ENCODE peak calls at places on chromosomes 2 and 18, in ten cellular contexts. One of them, this sample, is unnamed.

GRCh38 chr2:33512112-33512511 is 35.7 kb downstream of the RASGRP3 start:
- DNase-seq in A549: no peak
- DNase-seq in NB4: no peak
- DNase-seq in IMR-90: no peak
- DNase-seq in gastrocnemius medialis: no peak
- DNase-seq in uterus: no peak
- DNase-seq in sigmoid colon: no peak
- DNase-seq in heart left ventricle: no peak
- DNase-seq in tibial nerve: no peak
- DNase-seq in HCT116: no peak
- DNase-seq in this sample: no peak

GRCh38 chr2:196230051-196230450 is 58.7 kb upstream of the STK17B start:
- DNase-seq in gastrocnemius medialis: no peak
- DNase-seq in heart left ventricle: no peak
- DNase-seq in sigmoid colon: no peak
- DNase-seq in uterus: no peak
- DNase-seq in A549: no peak
- DNase-seq in HCT116: no peak
- DNase-seq in NB4: no peak
- DNase-seq in IMR-90: no peak
- DNase-seq in tibial nerve: no peak
- DNase-seq in this sample: no peak

GRCh38 chr2:173150087-173150486 is 74.4 kb downstream of the MAP3K20 start:
- DNase-seq in HCT116: no peak
- DNase-seq in A549: no peak
- DNase-seq in tibial nerve: no peak
- DNase-seq in heart left ventricle: no peak
- DNase-seq in NB4: no peak
- DNase-seq in gastrocnemius medialis: no peak
- DNase-seq in sigmoid colon: no peak
- DNase-seq in uterus: no peak
- DNase-seq in IMR-90: peak; percentile 76
- DNase-seq in this sample: no peak

GRCh38 chr18:35267161-35267651 is 22.8 kb downstream of the ZSCAN30 start:
- DNase-seq in sigmoid colon: peak; percentile 93
- DNase-seq in tibial nerve: peak; percentile 39
- DNase-seq in NB4: no peak
- DNase-seq in gastrocnemius medialis: peak; percentile 52
- DNase-seq in uterus: peak; percentile 78
- DNase-seq in HCT116: no peak
- DNase-seq in heart left ventricle: peak; percentile 89
- DNase-seq in IMR-90: no peak
- DNase-seq in A549: no peak
- DNase-seq in this sample: peak; percentile 84

GRCh38 chr2:166106431-166107015 is 21.3 kb downstream of the SCN1A start:
- DNase-seq in IMR-90: peak; percentile 23
- DNase-seq in uterus: no peak
- DNase-seq in heart left ventricle: no peak
- DNase-seq in NB4: peak; percentile 58
- DNase-seq in gastrocnemius medialis: no peak
- DNase-seq in tibial nerve: no peak
- DNase-seq in A549: peak; percentile 26
- DNase-seq in HCT116: no peak
- DNase-seq in sigmoid colon: no peak
- DNase-seq in this sample: peak; percentile 4

GRCh38 chr2:29617351-29617750 is 304.0 kb downstream of the ALK start:
- DNase-seq in A549: no peak
- DNase-seq in HCT116: no peak
- DNase-seq in uterus: no peak
- DNase-seq in NB4: no peak
- DNase-seq in IMR-90: no peak
- DNase-seq in sigmoid colon: no peak
- DNase-seq in tibial nerve: no peak
- DNase-seq in gastrocnemius medialis: no peak
- DNase-seq in heart left ventricle: no peak
- DNase-seq in this sample: no peak

GRCh38 chr2:158926478-158926948 is 41.9 kb upstream of the TANC1 start:
- DNase-seq in IMR-90: peak; percentile 78
- DNase-seq in A549: peak; percentile 63
- DNase-seq in NB4: no peak
- DNase-seq in heart left ventricle: no peak
- DNase-seq in HCT116: peak; percentile 34
- DNase-seq in uterus: no peak
- DNase-seq in tibial nerve: no peak
- DNase-seq in gastrocnemius medialis: no peak
- DNase-seq in sigmoid colon: no peak
- DNase-seq in this sample: no peak

GRCh38 chr2:3379339-3379646 is 201 bp upstream of the TRAPPC12 start:
- DNase-seq in sigmoid colon: no peak
- DNase-seq in uterus: no peak
- DNase-seq in gastrocnemius medialis: no peak
- DNase-seq in IMR-90: no peak
- DNase-seq in A549: no peak
- DNase-seq in HCT116: no peak
- DNase-seq in NB4: no peak
- DNase-seq in heart left ventricle: no peak
- DNase-seq in tibial nerve: no peak
- DNase-seq in this sample: no peak

GRCh38 chr2:169461143-169461542 is 18.2 kb upstream of the BBS5 start:
- DNase-seq in HCT116: no peak
- DNase-seq in heart left ventricle: no peak
- DNase-seq in uterus: no peak
- DNase-seq in gastrocnemius medialis: no peak
- DNase-seq in A549: no peak
- DNase-seq in NB4: no peak
- DNase-seq in tibial nerve: no peak
- DNase-seq in IMR-90: no peak
- DNase-seq in sigmoid colon: no peak
- DNase-seq in this sample: no peak

GRCh38 chr18:48859311-48860275 is 91.2 kb downstream of the SMAD7 start:
- DNase-seq in gastrocnemius medialis: no peak
- DNase-seq in A549: no peak
- DNase-seq in tibial nerve: no peak
- DNase-seq in heart left ventricle: no peak
- DNase-seq in uterus: no peak
- DNase-seq in IMR-90: no peak
- DNase-seq in NB4: no peak
- DNase-seq in HCT116: no peak
- DNase-seq in sigmoid colon: no peak
- DNase-seq in this sample: no peak

GRCh38 chr2:178280261-178280852 is 86.0 kb downstream of the OSBPL6 start:
- DNase-seq in uterus: peak; percentile 29
- DNase-seq in NB4: peak; percentile 54
- DNase-seq in sigmoid colon: no peak
- DNase-seq in A549: peak; percentile 57
- DNase-seq in gastrocnemius medialis: no peak
- DNase-seq in HCT116: peak; percentile 45
- DNase-seq in IMR-90: peak; percentile 59
- DNase-seq in tibial nerve: no peak
- DNase-seq in heart left ventricle: no peak
- DNase-seq in this sample: peak; percentile 80

DNA sequence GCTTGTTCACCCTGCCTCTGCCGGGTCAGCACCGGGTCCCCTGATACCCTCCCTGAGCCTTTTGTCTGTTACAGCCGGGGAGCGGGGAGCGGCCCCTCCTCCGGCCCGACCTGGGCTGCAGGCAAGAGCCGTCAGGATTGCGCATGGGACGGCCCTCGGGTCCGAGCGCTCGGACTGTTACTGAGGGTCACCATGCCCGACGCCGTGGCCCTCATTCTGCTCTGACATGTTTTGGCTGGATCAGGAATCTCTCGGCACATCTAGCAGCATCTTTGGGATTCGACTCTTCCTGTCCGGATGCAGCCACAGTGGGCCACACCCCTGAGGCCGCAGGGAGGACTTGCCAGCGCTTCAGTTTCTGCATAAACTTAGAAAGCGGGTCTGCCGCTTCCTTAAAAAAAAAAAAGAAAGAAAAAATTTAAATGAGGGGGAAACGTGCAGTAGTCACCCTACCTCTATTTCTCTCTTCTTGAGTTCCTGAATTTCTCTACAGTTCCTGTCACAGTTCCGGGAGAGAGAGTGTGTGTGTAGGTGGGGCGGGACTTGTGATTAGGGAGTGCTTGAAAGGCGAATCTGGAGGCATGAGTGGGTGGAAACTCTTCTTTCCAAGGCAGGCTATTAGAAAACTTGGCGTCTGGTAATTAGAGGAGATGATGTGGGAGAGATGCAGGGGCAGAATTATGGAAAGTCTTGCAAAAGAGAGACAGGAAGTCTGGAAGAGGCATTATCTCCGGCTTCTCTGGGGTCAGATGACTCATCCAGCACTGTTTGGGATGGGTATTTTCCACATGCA is 960 bp downstream of the TMEM87B start:
- DNase-seq in A549: peak; percentile 72
- DNase-seq in IMR-90: peak; percentile 95
- DNase-seq in sigmoid colon: peak; percentile 85
- DNase-seq in tibial nerve: no peak
- DNase-seq in gastrocnemius medialis: peak; percentile 17
- DNase-seq in heart left ventricle: peak; percentile 83
- DNase-seq in HCT116: no peak
- DNase-seq in NB4: peak; percentile 84
- DNase-seq in uterus: peak; percentile 86
- DNase-seq in this sample: peak; percentile 62
- TF ChIP-seq POLR2A in A549: no peak
- TF ChIP-seq POLR2A in IMR-90: peak; percentile 54
- TF ChIP-seq POLR2A in sigmoid colon: no peak
- TF ChIP-seq POLR2A in tibial nerve: no peak
- TF ChIP-seq POLR2A in gastrocnemius medialis: no peak
- TF ChIP-seq POLR2A in heart left ventricle: no peak
- TF ChIP-seq POLR2A in HCT116: no peak
- TF ChIP-seq POLR2A in NB4: peak; percentile 35
- TF ChIP-seq POLR2A in uterus: no peak
- TF ChIP-seq POLR2A in this sample: no peak

GRCh38 chr2:231176061-231176460 is 22.4 kb upstream of the ARMC9 start:
- DNase-seq in NB4: no peak
- DNase-seq in HCT116: no peak
- DNase-seq in uterus: no peak
- DNase-seq in tibial nerve: no peak
- DNase-seq in sigmoid colon: no peak
- DNase-seq in IMR-90: no peak
- DNase-seq in A549: no peak
- DNase-seq in gastrocnemius medialis: no peak
- DNase-seq in heart left ventricle: no peak
- DNase-seq in this sample: peak; percentile 13
- TF ChIP-seq POLR2A in NB4: no peak
- TF ChIP-seq POLR2A in HCT116: no peak
- TF ChIP-seq POLR2A in uterus: no peak
- TF ChIP-seq POLR2A in tibial nerve: no peak
- TF ChIP-seq POLR2A in sigmoid colon: no peak
- TF ChIP-seq POLR2A in IMR-90: no peak
- TF ChIP-seq POLR2A in A549: no peak
- TF ChIP-seq POLR2A in gastrocnemius medialis: no peak
- TF ChIP-seq POLR2A in heart left ventricle: no peak
- TF ChIP-seq POLR2A in this sample: no peak

GRCh38 chr2:233855345-233855744 is 1.0 kb upstream of the HJURP start:
- DNase-seq in heart left ventricle: no peak
- DNase-seq in tibial nerve: no peak
- DNase-seq in NB4: no peak
- DNase-seq in IMR-90: no peak
- DNase-seq in uterus: no peak
- DNase-seq in HCT116: no peak
- DNase-seq in gastrocnemius medialis: no peak
- DNase-seq in sigmoid colon: no peak
- DNase-seq in A549: no peak
- DNase-seq in this sample: peak; percentile 71

GRCh38 chr2:233853353-233853752 is 982 bp downstream of the HJURP start:
- DNase-seq in gastrocnemius medialis: no peak
- DNase-seq in A549: peak; percentile 34
- DNase-seq in NB4: peak; percentile 28
- DNase-seq in uterus: no peak
- DNase-seq in HCT116: no peak
- DNase-seq in IMR-90: no peak
- DNase-seq in sigmoid colon: no peak
- DNase-seq in tibial nerve: no peak
- DNase-seq in heart left ventricle: no peak
- DNase-seq in this sample: peak; percentile 68

GRCh38 chr2:233853883-233854240 is 473 bp downstream of the HJURP start:
- DNase-seq in NB4: peak; percentile 52
- DNase-seq in A549: no peak
- DNase-seq in IMR-90: no peak
- DNase-seq in sigmoid colon: no peak
- DNase-seq in gastrocnemius medialis: no peak
- DNase-seq in uterus: no peak
- DNase-seq in heart left ventricle: no peak
- DNase-seq in tibial nerve: no peak
- DNase-seq in HCT116: no peak
- DNase-seq in this sample: peak; percentile 44

GRCh38 chr2:233856184-233856583 is 1.8 kb upstream of the HJURP start:
- DNase-seq in heart left ventricle: no peak
- DNase-seq in A549: no peak
- DNase-seq in sigmoid colon: no peak
- DNase-seq in tibial nerve: no peak
- DNase-seq in IMR-90: no peak
- DNase-seq in gastrocnemius medialis: no peak
- DNase-seq in uterus: no peak
- DNase-seq in NB4: no peak
- DNase-seq in HCT116: no peak
- DNase-seq in this sample: peak; percentile 92

DNA sequence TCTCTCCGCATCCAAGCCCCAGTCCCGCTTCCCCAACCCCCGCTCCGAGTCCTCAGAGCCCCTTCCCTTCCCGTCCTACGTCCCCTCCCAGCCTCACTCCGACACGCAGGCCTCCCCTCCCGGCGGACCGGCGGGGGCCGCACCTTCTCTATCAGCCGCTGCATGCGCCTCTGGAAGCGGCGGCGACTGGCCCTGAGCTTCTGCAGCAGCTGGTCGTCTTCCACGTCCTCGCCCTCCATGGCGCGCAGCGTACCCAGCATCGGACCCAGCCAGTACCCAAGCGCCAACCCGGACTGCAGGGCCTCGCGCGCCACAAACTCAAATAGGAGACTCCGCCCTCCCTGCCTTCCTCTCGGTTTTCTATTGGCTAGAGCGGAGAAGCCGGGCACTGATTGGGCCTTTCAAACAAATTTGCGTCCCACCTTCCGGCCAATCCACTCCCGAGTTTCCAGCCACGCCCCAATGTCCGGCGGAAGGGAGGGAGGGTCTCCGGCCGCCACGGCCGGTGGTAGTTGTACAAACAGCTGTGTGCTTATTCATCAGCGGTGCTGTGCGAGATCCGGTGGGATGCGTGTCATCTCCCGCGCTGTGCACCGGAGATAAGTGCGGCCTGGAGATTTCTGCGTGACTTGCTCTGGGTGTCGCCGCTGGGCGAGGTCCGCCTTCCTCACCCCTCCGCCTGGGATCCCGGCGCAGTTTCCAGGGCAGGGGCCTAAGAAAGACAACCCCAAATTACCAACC is at the start of gene HJURP:
- DNase-seq in heart left ventricle: peak; percentile 94
- DNase-seq in tibial nerve: peak; percentile 83
- DNase-seq in uterus: peak; percentile 90
- DNase-seq in NB4: peak; percentile 98
- DNase-seq in IMR-90: peak; percentile 96
- DNase-seq in A549: peak; percentile 97
- DNase-seq in sigmoid colon: peak; percentile 95
- DNase-seq in HCT116: peak; percentile 91
- DNase-seq in gastrocnemius medialis: peak; percentile 89
- DNase-seq in this sample: peak; percentile 98
- TF ChIP-seq POLR2A in heart left ventricle: no peak
- TF ChIP-seq POLR2A in tibial nerve: peak; percentile 49
- TF ChIP-seq POLR2A in uterus: peak; percentile 44
- TF ChIP-seq POLR2A in NB4: peak; percentile 78
- TF ChIP-seq POLR2A in IMR-90: peak; percentile 87
- TF ChIP-seq POLR2A in A549: peak; percentile 78
- TF ChIP-seq POLR2A in sigmoid colon: peak; percentile 37
- TF ChIP-seq POLR2A in HCT116: peak; percentile 73
- TF ChIP-seq POLR2A in gastrocnemius medialis: peak; percentile 30
- TF ChIP-seq POLR2A in this sample: peak; percentile 94

GRCh38 chr2:17752892-17753802 is 463 bp downstream of the SMC6 start:
- DNase-seq in sigmoid colon: peak; percentile 66
- DNase-seq in uterus: no peak
- DNase-seq in A549: peak; percentile 83
- DNase-seq in heart left ventricle: no peak
- DNase-seq in tibial nerve: no peak
- DNase-seq in HCT116: no peak
- DNase-seq in gastrocnemius medialis: no peak
- DNase-seq in IMR-90: peak; percentile 34
- DNase-seq in NB4: peak; percentile 79
- DNase-seq in this sample: peak; percentile 83
- TF ChIP-seq POLR2A in sigmoid colon: no peak
- TF ChIP-seq POLR2A in uterus: peak; percentile 61
- TF ChIP-seq POLR2A in A549: peak; percentile 41
- TF ChIP-seq POLR2A in heart left ventricle: no peak
- TF ChIP-seq POLR2A in tibial nerve: peak; percentile 34
- TF ChIP-seq POLR2A in HCT116: no peak
- TF ChIP-seq POLR2A in gastrocnemius medialis: peak; percentile 77
- TF ChIP-seq POLR2A in IMR-90: no peak
- TF ChIP-seq POLR2A in NB4: peak; percentile 47
- TF ChIP-seq POLR2A in this sample: no peak